ENCODE peak calls at places on chromosomes 12 and 14, in nine cellular contexts. One of them, this sample, is unnamed. For H3K4me1 and H3K27me3, the result is how much of the 10 kb centered on the place peaks cover.

GRCh38 chr12:28998662-28999120 is 150.4 kb upstream of the FAR2 start:
- DNase-seq in neural progenitor cell: peak
- DNase-seq in hepatocyte: peak
- DNase-seq in transverse colon: no peak
- DNase-seq in prostate gland: no peak
- DNase-seq in IMR-90: peak
- DNase-seq in astrocyte: peak
- DNase-seq in colonic mucosa: no peak
- DNase-seq in body of pancreas: no peak
- DNase-seq in this sample: no peak

GRCh38 chr12:88884600-88884999 is 304.3 kb upstream of the KITLG start:
- DNase-seq in neural progenitor cell: no peak
- DNase-seq in colonic mucosa: no peak
- DNase-seq in prostate gland: no peak
- DNase-seq in astrocyte: no peak
- DNase-seq in IMR-90: no peak
- DNase-seq in body of pancreas: no peak
- DNase-seq in transverse colon: no peak
- DNase-seq in hepatocyte: no peak
- DNase-seq in this sample: no peak

GRCh38 chr12:62885242-62885641 is 49.7 kb downstream of the PPM1H start:
- DNase-seq in neural progenitor cell: no peak
- DNase-seq in prostate gland: no peak
- DNase-seq in body of pancreas: no peak
- DNase-seq in transverse colon: no peak
- DNase-seq in colonic mucosa: no peak
- DNase-seq in IMR-90: no peak
- DNase-seq in hepatocyte: no peak
- DNase-seq in astrocyte: no peak
- DNase-seq in this sample: no peak

GRCh38 chr14:50772361-50772760 is 58.6 kb downstream of the NIN start:
- DNase-seq in colonic mucosa: no peak
- DNase-seq in prostate gland: no peak
- DNase-seq in astrocyte: peak
- DNase-seq in hepatocyte: no peak
- DNase-seq in body of pancreas: no peak
- DNase-seq in IMR-90: peak
- DNase-seq in neural progenitor cell: no peak
- DNase-seq in transverse colon: no peak
- DNase-seq in this sample: no peak

GRCh38 chr12:108180255-108181094 is 51.4 kb downstream of the WSCD2 start:
- DNase-seq in hepatocyte: no peak
- DNase-seq in colonic mucosa: no peak
- DNase-seq in astrocyte: no peak
- DNase-seq in body of pancreas: no peak
- DNase-seq in transverse colon: no peak
- DNase-seq in neural progenitor cell: no peak
- DNase-seq in IMR-90: no peak
- DNase-seq in prostate gland: no peak
- DNase-seq in this sample: no peak

GRCh38 chr12:111777345-111778045 is 10.8 kb downstream of the ALDH2 start:
- DNase-seq in colonic mucosa: peak
- DNase-seq in neural progenitor cell: no peak
- DNase-seq in body of pancreas: peak
- DNase-seq in astrocyte: no peak
- DNase-seq in transverse colon: peak
- DNase-seq in hepatocyte: peak
- DNase-seq in IMR-90: no peak
- DNase-seq in prostate gland: peak
- DNase-seq in this sample: no peak

GRCh38 chr12:10982244-10982643 is 4.5 kb downstream of the TAS2R50 start:
- DNase-seq in transverse colon: no peak
- DNase-seq in prostate gland: no peak
- DNase-seq in body of pancreas: no peak
- DNase-seq in IMR-90: no peak
- DNase-seq in astrocyte: no peak
- DNase-seq in colonic mucosa: no peak
- DNase-seq in neural progenitor cell: no peak
- DNase-seq in hepatocyte: no peak
- DNase-seq in this sample: no peak

GRCh38 chr14:59187802-59188460 is 536 bp upstream of the DAAM1 start:
- DNase-seq in body of pancreas: peak
- DNase-seq in neural progenitor cell: peak
- DNase-seq in hepatocyte: peak
- DNase-seq in prostate gland: peak
- DNase-seq in colonic mucosa: peak
- DNase-seq in astrocyte: no peak
- DNase-seq in transverse colon: peak
- DNase-seq in IMR-90: no peak
- DNase-seq in this sample: peak

GRCh38 chr14:74014299-74014698 is 4.8 kb downstream of the ENTPD5 start:
- DNase-seq in neural progenitor cell: no peak
- DNase-seq in IMR-90: no peak
- DNase-seq in body of pancreas: peak
- DNase-seq in hepatocyte: peak
- DNase-seq in transverse colon: no peak
- DNase-seq in astrocyte: no peak
- DNase-seq in prostate gland: no peak
- DNase-seq in colonic mucosa: no peak
- DNase-seq in this sample: peak

GRCh38 chr12:19915392-19916192 is 452.7 kb upstream of the PDE3A start:
- DNase-seq in transverse colon: no peak
- DNase-seq in astrocyte: peak
- DNase-seq in neural progenitor cell: peak
- DNase-seq in IMR-90: peak
- DNase-seq in colonic mucosa: no peak
- DNase-seq in hepatocyte: peak
- DNase-seq in prostate gland: no peak
- DNase-seq in body of pancreas: peak
- DNase-seq in this sample: peak

GRCh38 chr12:55652352-55652751 is 15.7 kb downstream of the OR10P1 start:
- DNase-seq in prostate gland: no peak
- DNase-seq in transverse colon: no peak
- DNase-seq in colonic mucosa: no peak
- DNase-seq in body of pancreas: no peak
- DNase-seq in astrocyte: no peak
- DNase-seq in hepatocyte: no peak
- DNase-seq in IMR-90: no peak
- DNase-seq in neural progenitor cell: no peak
- DNase-seq in this sample: no peak

GRCh38 chr12:124512667-124513296 is 54.6 kb downstream of the NCOR2 start:
- DNase-seq in colonic mucosa: peak
- DNase-seq in IMR-90: peak
- DNase-seq in neural progenitor cell: peak
- DNase-seq in body of pancreas: peak
- DNase-seq in astrocyte: peak
- DNase-seq in transverse colon: peak
- DNase-seq in hepatocyte: peak
- DNase-seq in prostate gland: peak
- DNase-seq in this sample: no peak

GRCh38 chr12:131351319-131352028 is 359.4 kb upstream of the SFSWAP start:
- DNase-seq in IMR-90: no peak
- DNase-seq in hepatocyte: no peak
- DNase-seq in prostate gland: no peak
- DNase-seq in astrocyte: no peak
- DNase-seq in neural progenitor cell: no peak
- DNase-seq in colonic mucosa: no peak
- DNase-seq in body of pancreas: no peak
- DNase-seq in transverse colon: no peak
- DNase-seq in this sample: no peak

GRCh38 chr12:15688202-15688736 is 100.9 kb downstream of the EPS8 start:
- DNase-seq in body of pancreas: peak
- DNase-seq in hepatocyte: no peak
- DNase-seq in colonic mucosa: peak
- DNase-seq in transverse colon: peak
- DNase-seq in astrocyte: no peak
- DNase-seq in neural progenitor cell: no peak
- DNase-seq in IMR-90: no peak
- DNase-seq in prostate gland: no peak
- DNase-seq in this sample: peak

GRCh38 chr14:54325766-54326165 is 71.0 kb upstream of the CDKN3 start:
- DNase-seq in neural progenitor cell: no peak
- DNase-seq in astrocyte: no peak
- DNase-seq in IMR-90: no peak
- DNase-seq in transverse colon: no peak
- DNase-seq in colonic mucosa: no peak
- DNase-seq in prostate gland: no peak
- DNase-seq in hepatocyte: no peak
- DNase-seq in body of pancreas: no peak
- DNase-seq in this sample: no peak

GRCh38 chr14:55458800-55459577 is 18.6 kb upstream of the TBPL2 start:
- DNase-seq in transverse colon: no peak
- DNase-seq in body of pancreas: no peak
- DNase-seq in hepatocyte: no peak
- DNase-seq in neural progenitor cell: no peak
- DNase-seq in colonic mucosa: no peak
- DNase-seq in prostate gland: no peak
- DNase-seq in astrocyte: peak
- DNase-seq in IMR-90: peak
- DNase-seq in this sample: no peak

GRCh38 chr12:48525332-48525731 is at the start of gene OR8S1:
- DNase-seq in prostate gland: no peak
- DNase-seq in transverse colon: no peak
- DNase-seq in neural progenitor cell: no peak
- DNase-seq in IMR-90: no peak
- DNase-seq in body of pancreas: no peak
- DNase-seq in hepatocyte: no peak
- DNase-seq in colonic mucosa: no peak
- DNase-seq in astrocyte: no peak
- DNase-seq in this sample: no peak

GRCh38 chr12:92034858-92035401 is 110.7 kb downstream of the BTG1 start:
- DNase-seq in hepatocyte: peak
- DNase-seq in IMR-90: peak
- DNase-seq in transverse colon: peak
- DNase-seq in prostate gland: peak
- DNase-seq in astrocyte: peak
- DNase-seq in body of pancreas: peak
- DNase-seq in colonic mucosa: peak
- DNase-seq in neural progenitor cell: no peak
- DNase-seq in this sample: no peak

GRCh38 chr14:56059054-56059453 is 59.2 kb upstream of the PELI2 start:
- DNase-seq in neural progenitor cell: no peak
- DNase-seq in colonic mucosa: no peak
- DNase-seq in body of pancreas: no peak
- DNase-seq in IMR-90: peak
- DNase-seq in astrocyte: no peak
- DNase-seq in prostate gland: no peak
- DNase-seq in hepatocyte: peak
- DNase-seq in transverse colon: no peak
- DNase-seq in this sample: no peak

GRCh38 chr14:52951730-52952481 is 1.1 kb upstream of the FERMT2 start:
- DNase-seq in body of pancreas: peak
- DNase-seq in IMR-90: peak
- DNase-seq in hepatocyte: peak
- DNase-seq in transverse colon: peak
- DNase-seq in astrocyte: peak
- DNase-seq in colonic mucosa: peak
- DNase-seq in prostate gland: peak
- DNase-seq in neural progenitor cell: peak
- DNase-seq in this sample: peak

GRCh38 chr12:113889076-113889475 is 77.0 kb downstream of the RBM19 start:
- DNase-seq in hepatocyte: no peak
- DNase-seq in IMR-90: peak
- DNase-seq in prostate gland: peak
- DNase-seq in neural progenitor cell: no peak
- DNase-seq in transverse colon: no peak
- DNase-seq in body of pancreas: no peak
- DNase-seq in colonic mucosa: no peak
- DNase-seq in astrocyte: peak
- DNase-seq in this sample: no peak
- TF ChIP-seq CTCF in hepatocyte: no peak
- TF ChIP-seq CTCF in IMR-90: peak
- TF ChIP-seq CTCF in prostate gland: peak
- TF ChIP-seq CTCF in neural progenitor cell: peak
- TF ChIP-seq CTCF in transverse colon: no peak
- TF ChIP-seq CTCF in body of pancreas: no peak
- TF ChIP-seq CTCF in colonic mucosa: no peak
- TF ChIP-seq CTCF in astrocyte: no peak
- TF ChIP-seq CTCF in this sample: no peak

GRCh38 chr14:102775855-102776760 is 1.1 kb upstream of the TRAF3 start:
- DNase-seq in hepatocyte: peak
- DNase-seq in colonic mucosa: peak
- DNase-seq in body of pancreas: peak
- DNase-seq in IMR-90: peak
- DNase-seq in astrocyte: peak
- DNase-seq in neural progenitor cell: no peak
- DNase-seq in prostate gland: no peak
- DNase-seq in transverse colon: peak
- DNase-seq in this sample: peak
- H3K4me1 ChIP-seq in hepatocyte: under half
- H3K4me1 ChIP-seq in colonic mucosa: under half
- H3K4me1 ChIP-seq in body of pancreas: under half
- H3K4me1 ChIP-seq in IMR-90: under half
- H3K4me1 ChIP-seq in astrocyte: under half
- H3K4me1 ChIP-seq in neural progenitor cell: under half
- H3K4me1 ChIP-seq in prostate gland: under half
- H3K4me1 ChIP-seq in transverse colon: under half
- H3K4me1 ChIP-seq in this sample: under half

GRCh38 chr12:123335490-123335889 is 29.2 kb downstream of the SBNO1 start:
- DNase-seq in neural progenitor cell: no peak
- DNase-seq in hepatocyte: no peak
- DNase-seq in IMR-90: no peak
- DNase-seq in prostate gland: no peak
- DNase-seq in colonic mucosa: no peak
- DNase-seq in body of pancreas: no peak
- DNase-seq in transverse colon: no peak
- DNase-seq in astrocyte: no peak
- DNase-seq in this sample: no peak
- H3K27me3 ChIP-seq in neural progenitor cell: under half
- H3K27me3 ChIP-seq in hepatocyte: under half
- H3K27me3 ChIP-seq in IMR-90: under half
- H3K27me3 ChIP-seq in prostate gland: under half
- H3K27me3 ChIP-seq in colonic mucosa: under half
- H3K27me3 ChIP-seq in body of pancreas: under half
- H3K27me3 ChIP-seq in transverse colon: under half
- H3K27me3 ChIP-seq in astrocyte: under half
- H3K27me3 ChIP-seq in this sample: under half

DNA sequence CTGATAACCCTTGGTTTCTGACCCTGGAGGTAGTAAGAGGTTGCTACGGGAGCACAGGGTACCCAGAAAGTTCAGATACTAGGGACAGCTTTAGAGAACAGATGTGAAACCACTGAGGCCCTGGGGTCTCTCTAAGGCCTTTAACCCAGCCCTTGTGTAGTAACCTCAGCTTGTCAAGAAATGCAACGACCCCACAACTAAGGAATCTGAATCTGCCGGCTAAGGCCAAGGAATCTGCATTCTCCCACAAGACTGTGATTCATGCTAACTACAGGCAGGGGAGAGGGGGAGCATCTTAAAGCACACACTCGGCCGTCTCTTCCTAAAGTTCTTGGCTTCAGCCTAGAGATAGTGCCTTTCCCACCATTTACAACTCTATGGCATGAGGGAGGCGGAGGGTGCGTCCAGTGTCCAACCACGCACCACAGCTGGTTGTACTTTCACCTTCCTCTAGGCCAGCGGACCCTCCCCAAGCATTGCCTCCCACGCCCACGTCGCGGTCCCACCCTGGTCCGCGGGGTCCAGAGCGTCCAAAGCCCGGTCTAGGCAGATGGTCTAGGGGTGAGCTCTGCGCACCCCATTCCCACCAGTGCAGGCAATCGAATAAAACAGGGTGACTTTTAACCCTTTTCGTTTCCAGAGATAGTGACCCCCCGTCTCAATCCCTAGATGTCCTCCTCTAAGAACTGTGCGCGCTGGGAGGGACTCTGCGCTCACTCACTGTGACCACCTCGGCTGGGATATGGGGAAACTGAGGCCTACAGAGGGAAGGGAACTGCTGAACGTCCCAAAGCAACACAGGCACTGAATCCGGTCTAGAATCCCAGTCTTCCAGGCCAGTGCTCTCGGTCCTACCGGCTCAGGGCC is 704 bp upstream of the VASH1 start:
- DNase-seq in hepatocyte: no peak
- DNase-seq in neural progenitor cell: no peak
- DNase-seq in IMR-90: no peak
- DNase-seq in astrocyte: no peak
- DNase-seq in body of pancreas: no peak
- DNase-seq in transverse colon: no peak
- DNase-seq in prostate gland: peak
- DNase-seq in colonic mucosa: no peak
- DNase-seq in this sample: no peak
- TF ChIP-seq CTCF in hepatocyte: no peak
- TF ChIP-seq CTCF in neural progenitor cell: no peak
- TF ChIP-seq CTCF in IMR-90: no peak
- TF ChIP-seq CTCF in astrocyte: no peak
- TF ChIP-seq CTCF in body of pancreas: no peak
- TF ChIP-seq CTCF in transverse colon: no peak
- TF ChIP-seq CTCF in prostate gland: no peak
- TF ChIP-seq CTCF in colonic mucosa: no peak
- TF ChIP-seq CTCF in this sample: no peak